ENCODE peak calls at places on chromosomes 7 and 10, in seven cellular contexts. Q, Y, G, V, J, X and E are unnamed samples.

GRCh38 chr10:50392426-50392825 is 141.1 kb upstream of the ASAH2 start:
- DNase-seq in Y (no peak), Q (no peak), X (no peak), V (no peak), G (no peak), J (no peak), E (no peak)

GRCh38 chr10:22684707-22685106 is 29.7 kb downstream of the PIP4K2A start:
- DNase-seq in Y (no peak), G (no peak), Q (no peak), J (no peak), X (no peak), V (no peak), E (no peak)

GRCh38 chr10:102501201-102502028 is 1.1 kb downstream of the ACTR1A start:
- DNase-seq in G (no peak), X (no peak), V (no peak), Y (no peak), Q (no peak), J (no peak), E (no peak)

GRCh38 chr7:86006909-86007308 is 636.8 kb upstream of the GRM3 start:
- DNase-seq in X (no peak), J (no peak), Y (no peak), V (no peak), Q (no peak), G (no peak), E (no peak)

GRCh38 chr7:44267719-44268413 is 57.5 kb downstream of the CAMK2B start:
- DNase-seq in J (no peak), X (no peak), G (no peak), Y (no peak), Q (no peak), V (no peak), E (no peak)

GRCh38 chr7:92352009-92352408 is 95.3 kb upstream of the GATAD1 start:
- DNase-seq in X (no peak), J (no peak), V (no peak), G (no peak), Y (no peak), Q (no peak), E (no peak)

GRCh38 chr10:25555865-25556264 is 378.2 kb upstream of the MYO3A start:
- DNase-seq in V (no peak), Y (no peak), X (no peak), G (no peak), Q (no peak), J (no peak), E (no peak)

GRCh38 chr7:12759112-12759511 is 71.7 kb downstream of the ARL4A start:
- DNase-seq in G (no peak), X (no peak), V (no peak), J (no peak), Q (no peak), Y (no peak), E (no peak)

GRCh38 chr10:63391812-63392211 is 74.0 kb downstream of the JMJD1C start:
- DNase-seq in V (no peak), Q (no peak), X (no peak), J (no peak), Y (no peak), G (no peak), E (no peak)

GRCh38 chr10:122567056-122567660 is 6.6 kb downstream of the DMBT1 start:
- DNase-seq in Q (peak), X (peak), V (no peak), Y (peak), G (no peak), J (no peak), E (no peak)

GRCh38 chr10:98423691-98424120 is 8.7 kb upstream of the PYROXD2 start:
- DNase-seq in X (peak), Y (peak), V (no peak), J (no peak), Q (no peak), G (peak), E (no peak)
- TF ChIP-seq CTCF in X (peak), Y (no peak), V (no peak), J (no peak), Q (no peak), G (no peak), E (peak)

DNA sequence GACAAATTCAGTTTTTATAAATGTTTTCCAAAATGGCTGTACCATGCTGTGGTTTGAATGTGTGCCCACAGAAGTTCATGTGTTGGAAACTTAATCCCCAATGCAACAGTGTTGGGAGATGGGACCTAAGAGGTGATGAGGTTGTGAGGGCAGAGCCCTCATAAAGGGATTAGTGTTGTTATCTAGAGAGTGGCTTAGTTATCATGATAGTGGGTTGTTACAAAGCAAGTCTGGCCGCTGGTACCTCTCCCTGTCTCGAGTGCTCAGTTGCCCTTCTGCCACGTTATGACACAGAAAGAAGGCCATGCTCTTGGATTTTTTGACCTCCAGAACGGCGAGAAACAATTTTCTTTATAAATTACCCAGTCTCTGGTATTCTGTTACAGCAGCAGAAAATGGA is 119.0 kb downstream of the BTAF1 start:
- DNase-seq in Y (no peak), X (no peak), V (no peak), G (no peak), Q (no peak), J (no peak), E (no peak)
- TF ChIP-seq CTCF in Y (no peak), X (no peak), V (no peak), G (no peak), Q (no peak), J (no peak), E (no peak)

GRCh38 chr7:104642551-104642950 is 314.1 kb downstream of the LHFPL3 start:
- DNase-seq in J (no peak), V (no peak), Q (no peak), G (no peak), X (no peak), Y (no peak), E (no peak)

GRCh38 chr7:104643587-104644217 is 315.3 kb downstream of the LHFPL3 start:
- DNase-seq in J (no peak), Y (peak), V (no peak), G (no peak), X (peak), Q (peak), E (no peak)
- TF ChIP-seq CTCF in J (peak), Y (peak), V (peak), G (no peak), X (peak), Q (no peak), E (peak)

GRCh38 chr7:4845740-4846142 is 16.1 kb downstream of the PAPOLB start:
- DNase-seq in V (no peak), Y (peak), G (no peak), Q (no peak), J (peak), X (peak), E (no peak)
- TF ChIP-seq CTCF in V (peak), Y (peak), G (no peak), Q (no peak), J (peak), X (peak), E (no peak)

GRCh38 chr10:95428702-95429101 is 132.5 kb downstream of the SORBS1 start:
- DNase-seq in V (no peak), X (no peak), Q (no peak), Y (no peak), J (no peak), G (no peak), E (no peak)

GRCh38 chr10:95426482-95426881 is 134.7 kb downstream of the SORBS1 start:
- DNase-seq in G (no peak), X (no peak), V (no peak), Y (no peak), J (no peak), Q (no peak), E (no peak)

GRCh38 chr10:95429639-95430038 is 131.5 kb downstream of the SORBS1 start:
- DNase-seq in Y (no peak), V (no peak), J (no peak), Q (no peak), X (no peak), G (no peak), E (no peak)

GRCh38 chr10:95431900-95432342 is 129.2 kb downstream of the SORBS1 start:
- DNase-seq in Y (no peak), Q (no peak), V (no peak), X (no peak), G (no peak), J (no peak), E (no peak)

DNA sequence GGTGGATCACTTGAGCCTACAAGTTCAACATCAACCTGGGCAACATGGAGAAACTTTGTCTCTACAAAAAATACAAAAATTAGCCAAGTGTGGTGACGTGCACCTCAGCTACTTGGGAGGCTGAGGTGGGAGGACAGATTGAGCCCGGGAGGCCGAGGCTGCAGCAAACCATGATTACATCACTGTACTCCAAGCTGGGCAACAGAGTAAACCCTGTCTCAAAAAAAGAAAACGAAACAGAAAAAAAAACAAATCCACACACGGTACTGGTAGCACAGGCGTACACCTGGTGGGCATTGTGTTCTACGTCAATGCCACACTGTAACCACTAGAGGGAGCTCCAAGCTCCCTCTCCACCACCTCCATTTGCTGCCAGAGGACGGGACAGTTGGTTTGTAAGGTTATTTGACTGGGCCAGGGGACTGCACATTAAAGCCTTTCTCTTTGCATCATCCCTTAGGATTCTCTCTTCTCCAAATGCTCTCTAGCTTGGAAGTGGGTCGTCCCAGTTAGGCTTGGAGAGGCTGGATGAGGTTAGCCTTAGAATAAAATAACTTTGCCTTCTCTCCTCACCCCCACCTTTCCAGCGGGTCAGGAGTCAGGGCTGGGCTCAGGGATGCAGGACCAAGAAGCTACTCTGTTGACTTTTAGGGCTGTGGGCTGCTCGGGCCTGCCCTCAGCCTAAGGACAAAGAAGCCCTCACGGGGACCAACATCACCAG is 130.8 kb downstream of the SORBS1 start:
- DNase-seq in X (peak), G (no peak), Q (peak), V (peak), Y (peak), J (no peak), E (no peak)
- TF ChIP-seq CTCF in X (peak), G (peak), Q (peak), V (peak), Y (peak), J (peak), E (peak)

GRCh38 chr10:13589316-13589715 is 2.6 kb downstream of the PRPF18 start:
- DNase-seq in X (no peak), V (no peak), J (no peak), Q (no peak), Y (no peak), G (no peak), E (no peak)
- TF ChIP-seq CTCF in X (peak), V (peak), J (no peak), Q (no peak), Y (no peak), G (no peak), E (no peak)